ENCODE peak calls at places on chromosomes 12 and 14, in ten cellular contexts. I is ELR; N is mucosa of gallbladder; Q is right cardiac atrium; W is SK-MEL-5; E is tibial artery; T is kidney tubule cell; M is stimulated activated CD4-positive, alpha-beta T cell treated with anti-CD3 and anti-CD28 coated beads, Interleukin-12 subunit alpha, Interleukin-12 subunit beta, amount 100 ng/mL, for 48 hours; Y is stromal cell of bone marrow; C is putamen. H is an unnamed sample.

GRCh38 chr14:105525861-105526780 is at the start of gene TMEM121:
- DNase-seq in I (peak; percentile 14), N (no peak), Q (peak; percentile 73), W (peak; percentile 50), E (peak; percentile 64), T (no peak), M (no peak), Y (no peak), C (no peak), H (peak; percentile 64)

GRCh38 chr12:115132906-115133305 is 448.9 kb upstream of the TBX3 start:
- DNase-seq in I (no peak), N (no peak), Q (no peak), W (no peak), E (no peak), T (no peak), M (no peak), Y (no peak), C (no peak), H (no peak)

GRCh38 chr12:77152623-77153193 is 87.3 kb upstream of the E2F7 start:
- DNase-seq in I (peak; percentile 54), N (no peak), Q (no peak), W (peak; percentile 77), E (no peak), T (peak; percentile 30), M (no peak), Y (peak; percentile 51), C (peak; percentile 3), H (no peak)

GRCh38 chr12:19431407-19432308 is 7.6 kb upstream of the AEBP2 start:
- DNase-seq in I (peak; percentile 32), N (no peak), Q (no peak), W (no peak), E (no peak), T (peak; percentile 56), M (peak; percentile 42), Y (peak; percentile 67), C (no peak), H (no peak)

GRCh38 chr12:47734725-47735480 is 9.6 kb upstream of the ENDOU start:
- DNase-seq in I (no peak), N (no peak), Q (peak; percentile 80), W (no peak), E (no peak), T (no peak), M (no peak), Y (no peak), C (no peak), H (no peak)

GRCh38 chr12:96164951-96165858 is 29.0 kb upstream of the ELK3 start:
- DNase-seq in I (no peak), N (no peak), Q (peak; percentile 67), W (no peak), E (no peak), T (no peak), M (no peak), Y (no peak), C (no peak), H (no peak)

GRCh38 chr14:77681196-77682157 is 26.3 kb downstream of the ALKBH1 start:
- DNase-seq in I (peak; percentile 48), N (peak; percentile 14), Q (no peak), W (no peak), E (no peak), T (no peak), M (no peak), Y (no peak), C (no peak), H (no peak)

GRCh38 chr12:46523863-46524770 is 151.5 kb upstream of the SLC38A2 start:
- DNase-seq in I (peak; percentile 100), N (no peak), Q (no peak), W (no peak), E (no peak), T (peak; percentile 98), M (no peak), Y (peak; percentile 84), C (no peak), H (no peak)

GRCh38 chr14:34453226-34453625 is 8.8 kb downstream of the SPTSSA start:
- DNase-seq in I (no peak), N (no peak), Q (no peak), W (peak; percentile 38), E (no peak), T (no peak), M (no peak), Y (no peak), C (no peak), H (no peak)

GRCh38 chr14:72574687-72575086 is 319.2 kb downstream of the DPF3 start:
- DNase-seq in I (no peak), N (no peak), Q (no peak), W (no peak), E (no peak), T (no peak), M (no peak), Y (no peak), C (no peak), H (no peak)

GRCh38 chr12:3998968-3999792 is 126.0 kb upstream of the PARP11 start:
- DNase-seq in I (no peak), N (no peak), Q (no peak), W (no peak), E (no peak), T (peak; percentile 86), M (no peak), Y (no peak), C (no peak), H (no peak)

GRCh38 chr14:74538411-74539391 is 45.1 kb downstream of the ISCA2 start:
- DNase-seq in I (no peak), N (no peak), Q (no peak), W (no peak), E (no peak), T (no peak), M (no peak), Y (no peak), C (no peak), H (peak; percentile 18)

GRCh38 chr12:50786498-50787231 is 22.8 kb downstream of the ATF1 start:
- DNase-seq in I (peak; percentile 98), N (no peak), Q (no peak), W (no peak), E (no peak), T (peak; percentile 95), M (no peak), Y (no peak), C (no peak), H (no peak)

GRCh38 chr12:79638490-79638889 is 52.3 kb downstream of the PAWR start:
- DNase-seq in I (no peak), N (no peak), Q (no peak), W (no peak), E (no peak), T (no peak), M (no peak), Y (no peak), C (no peak), H (no peak)

GRCh38 chr12:99334737-99335136 is 312.8 kb upstream of the GARIN6 start:
- DNase-seq in I (no peak), N (no peak), Q (no peak), W (peak; percentile 47), E (no peak), T (no peak), M (no peak), Y (no peak), C (peak; percentile 47), H (no peak)

GRCh38 chr12:6377667-6377994 is 2.3 kb upstream of the SCNN1A start:
- DNase-seq in I (no peak), N (peak; percentile 73), Q (peak; percentile 72), W (no peak), E (peak; percentile 70), T (peak; percentile 52), M (no peak), Y (no peak), C (no peak), H (no peak)

GRCh38 chr12:25689996-25690501 is 137.0 kb upstream of the LMNTD1 start:
- DNase-seq in I (no peak), N (peak; percentile 40), Q (peak; percentile 83), W (no peak), E (no peak), T (peak; percentile 43), M (no peak), Y (no peak), C (no peak), H (no peak)

GRCh38 chr14:54803396-54803795 is 99.2 kb downstream of the GCH1 start:
- DNase-seq in I (no peak), N (no peak), Q (no peak), W (no peak), E (no peak), T (peak; percentile 16), M (no peak), Y (no peak), C (no peak), H (no peak)

GRCh38 chr14:85090681-85091080 is 439.3 kb upstream of the FLRT2 start:
- DNase-seq in I (peak; percentile 0), N (no peak), Q (no peak), W (no peak), E (no peak), T (no peak), M (no peak), Y (no peak), C (no peak), H (no peak)

H was measured in Right ventricle myocardium inferior.